ENCODE peak calls at places on chromosomes 1 and 21, in four cellular contexts. M, C, L and R are unnamed samples.

GRCh38 chr1:246961939-246962373 is 30.2 kb upstream of the AHCTF1 start:
- DNase-seq in C (no peak), M (no peak), L (peak), R (peak)

GRCh38 chr1:152959273-152959672 is 11.2 kb upstream of the SPRR4 start:
- DNase-seq in C (no peak), M (no peak), L (no peak), R (no peak)

GRCh38 chr1:170714163-170714562 is 50.2 kb downstream of the PRRX1 start:
- DNase-seq in L (peak), M (no peak), C (peak), R (no peak)

GRCh38 chr1:85361106-85361505 is 84.7 kb upstream of the BCL10 start:
- DNase-seq in M (peak), L (peak), C (no peak), R (peak)

GRCh38 chr1:203039609-203040517 is 13.6 kb downstream of the PPFIA4 start:
- DNase-seq in M (no peak), C (no peak), L (no peak), R (no peak)

GRCh38 chr1:202587859-202588480 is 122.3 kb downstream of the SYT2 start:
- DNase-seq in M (no peak), C (no peak), L (no peak), R (no peak)

GRCh38 chr1:71587961-71588360 is 507.1 kb upstream of the ZRANB2 start:
- DNase-seq in C (peak), L (peak), M (peak), R (peak)

GRCh38 chr21:25985990-25986389 is 184.6 kb downstream of the APP start:
- DNase-seq in M (no peak), C (no peak), L (no peak), R (no peak)

GRCh38 chr1:222167111-222167510 is 380.8 kb downstream of the HHIPL2 start:
- DNase-seq in C (no peak), M (peak), L (peak), R (peak)

GRCh38 chr21:18114735-18115134 is 129.9 kb upstream of the CHODL start:
- DNase-seq in C (peak), L (no peak), M (no peak), R (no peak)

GRCh38 chr1:96741335-96741734 is 19.8 kb downstream of the PTBP2 start:
- DNase-seq in C (no peak), M (no peak), L (no peak), R (no peak)

GRCh38 chr1:61270761-61271411 is 188.5 kb downstream of the NFIA start:
- DNase-seq in C (no peak), L (no peak), M (no peak), R (no peak)

GRCh38 chr1:223242382-223242955 is 99.4 kb upstream of the TLR5 start:
- DNase-seq in C (no peak), M (no peak), L (no peak), R (peak)

GRCh38 chr1:110877776-110878175 is 4.8 kb downstream of the CD53 start:
- DNase-seq in M (no peak), L (no peak), C (no peak), R (no peak)

GRCh38 chr1:1085911-1086841 is 12.1 kb upstream of the RNF223 start:
- DNase-seq in M (no peak), L (no peak), C (no peak), R (no peak)

GRCh38 chr1:192810253-192810880 is 1.5 kb downstream of the RGS2 start:
- DNase-seq in M (no peak), C (no peak), L (no peak), R (no peak)

GRCh38 chr1:228337031-228337564 is 69.5 kb downstream of the TRIM11 start:
- DNase-seq in M (no peak), L (no peak), C (no peak), R (no peak)

GRCh38 chr1:220604921-220605320 is 77.0 kb downstream of the MARK1 start:
- DNase-seq in C (no peak), L (no peak), M (no peak), R (no peak)

GRCh38 chr1:222994506-222995229 is 148.4 kb downstream of the TLR5 start:
- DNase-seq in L (no peak), M (no peak), C (peak), R (peak)

GRCh38 chr1:48936436-48936835 is 159.7 kb upstream of the BEND5 start:
- DNase-seq in C (no peak), L (no peak), M (no peak), R (peak)

GRCh38 chr1:38929054-38929453 is 12.6 kb downstream of the RHBDL2 start:
- DNase-seq in M (no peak), L (no peak), C (no peak), R (no peak)

GRCh38 chr1:8831329-8831728 is 13.9 kb upstream of the RERE start:
- DNase-seq in C (no peak), M (no peak), L (no peak), R (no peak)

GRCh38 chr1:2523891-2524609 is 2.3 kb downstream of the PANK4 start:
- DNase-seq in C (no peak), L (no peak), M (no peak), R (no peak)

GRCh38 chr1:224182866-224183590 is at the start of gene DEGS1:
- DNase-seq in C (no peak), L (peak), M (no peak), R (peak)

GRCh38 chr1:45356186-45356585 is 15.9 kb upstream of the MUTYH start:
- DNase-seq in M (no peak), L (no peak), C (no peak), R (no peak)

GRCh38 chr1:111730282-111730681 is 8.9 kb downstream of the INKA2 start:
- DNase-seq in C (no peak), M (no peak), L (no peak), R (no peak)

GRCh38 chr1:91805343-91805801 is 80.6 kb downstream of the TGFBR3 start:
- DNase-seq in M (no peak), C (no peak), L (no peak), R (no peak)

GRCh38 chr1:26409191-26409751 is 1.3 kb upstream of the LIN28A start:
- DNase-seq in M (no peak), L (no peak), C (no peak), R (no peak)

GRCh38 chr21:31457675-31458074 is 113.6 kb upstream of the TIAM1 start:
- DNase-seq in M (no peak), C (no peak), L (no peak), R (no peak)

GRCh38 chr1:4599521-4599920 is 54.9 kb upstream of the AJAP1 start:
- DNase-seq in L (no peak), M (no peak), C (no peak), R (no peak)

GRCh38 chr1:208202333-208202987 is 41.7 kb downstream of the PLXNA2 start:
- DNase-seq in M (no peak), C (no peak), L (no peak), R (no peak)

GRCh38 chr1:6171546-6172124 is 8.5 kb downstream of the CHD5 start:
- DNase-seq in L (no peak), M (no peak), C (no peak), R (peak)

GRCh38 chr1:169107673-169108160 is 1.2 kb downstream of the ATP1B1 start:
- DNase-seq in M (no peak), C (no peak), L (no peak), R (peak)

GRCh38 chr1:12121212-12122000 is 45.4 kb upstream of the TNFRSF1B start:
- DNase-seq in L (no peak), C (no peak), M (peak), R (peak)

GRCh38 chr1:183794084-183794483 is 10.8 kb upstream of the RGL1 start:
- DNase-seq in C (no peak), L (no peak), M (no peak), R (no peak)

GRCh38 chr1:247387096-247387495 is 28.9 kb upstream of the NLRP3 start:
- DNase-seq in C (no peak), M (no peak), L (no peak), R (no peak)

GRCh38 chr1:44347280-44347679 is 7.8 kb downstream of the ERI3 start:
- DNase-seq in L (no peak), C (no peak), M (peak), R (peak)